ENCODE peak calls at places on chromosomes 13 and 19, in nine cellular contexts. H, B, K, W, T, P, V, X and S are unnamed samples.

GRCh38 chr13:44955421-44955820 is 33.9 kb downstream of the NUFIP1 start:
- DNase-seq in H (no peak), B (no peak), K (no peak), W (no peak), T (no peak), P (no peak), V (no peak), X (no peak), S (no peak)

GRCh38 chr19:1313695-1314613 is 28.3 kb downstream of the EFNA2 start:
- DNase-seq in H (no peak), B (no peak), K (no peak), W (no peak), T (no peak), P (no peak), V (no peak), X (no peak), S (no peak)

GRCh38 chr13:97366172-97366688 is 67.7 kb upstream of the RAP2A start:
- DNase-seq in H (no peak), B (no peak), K (no peak), W (no peak), T (no peak), P (no peak), V (no peak), X (no peak), S (no peak)

GRCh38 chr13:38753878-38754277 is 67.0 kb downstream of the FREM2 start:
- DNase-seq in H (no peak), B (peak), K (no peak), W (no peak), T (no peak), P (no peak), V (no peak), X (no peak), S (no peak)

GRCh38 chr19:35712910-35713845 is 4.6 kb upstream of the KMT2B start:
- DNase-seq in H (no peak), B (no peak), K (no peak), W (no peak), T (no peak), P (no peak), V (no peak), X (no peak), S (no peak)

GRCh38 chr19:18282788-18283141 is 1.3 kb upstream of the JUND start:
- DNase-seq in H (no peak), B (no peak), K (no peak), W (no peak), T (no peak), P (no peak), V (no peak), X (no peak), S (no peak)

GRCh38 chr13:59425211-59425721 is 738.5 kb downstream of the DIAPH3 start:
- DNase-seq in H (no peak), B (no peak), K (no peak), W (no peak), T (peak), P (no peak), V (peak), X (no peak), S (no peak)

GRCh38 chr13:99990045-99990977 is 8.7 kb downstream of the ZIC2 start:
- DNase-seq in H (no peak), B (no peak), K (no peak), W (no peak), T (no peak), P (no peak), V (no peak), X (no peak), S (no peak)

GRCh38 chr19:15436012-15436825 is 13.5 kb downstream of the WIZ start:
- DNase-seq in H (no peak), B (no peak), K (no peak), W (no peak), T (no peak), P (no peak), V (no peak), X (no peak), S (no peak)

GRCh38 chr13:27599845-27600553 is 20.3 kb downstream of the LNX2 start:
- DNase-seq in H (no peak), B (peak), K (peak), W (no peak), T (no peak), P (no peak), V (peak), X (no peak), S (peak)

GRCh38 chr19:6773323-6773931 is 919 bp downstream of the VAV1 start:
- DNase-seq in H (peak), B (no peak), K (no peak), W (no peak), T (no peak), P (no peak), V (no peak), X (no peak), S (no peak)

GRCh38 chr13:114143806-114144605 is 11.6 kb upstream of the RASA3 start:
- DNase-seq in H (no peak), B (no peak), K (no peak), W (no peak), T (no peak), P (no peak), V (no peak), X (no peak), S (no peak)

GRCh38 chr13:29573190-29573589 is 22.3 kb downstream of the SLC7A1 start:
- DNase-seq in H (no peak), B (no peak), K (no peak), W (no peak), T (no peak), P (no peak), V (no peak), X (no peak), S (no peak)

GRCh38 chr13:113513761-113514160 is 23.2 kb upstream of the DCUN1D2 start:
- DNase-seq in H (no peak), B (no peak), K (no peak), W (no peak), T (no peak), P (no peak), V (no peak), X (no peak), S (no peak)

GRCh38 chr19:55563261-55563690 is 17.4 kb downstream of the ZNF579 start:
- DNase-seq in H (peak), B (no peak), K (peak), W (no peak), T (no peak), P (no peak), V (no peak), X (no peak), S (no peak)

GRCh38 chr19:1173160-1173844 is 766 bp downstream of the SBNO2 start:
- DNase-seq in H (peak), B (no peak), K (no peak), W (no peak), T (no peak), P (no peak), V (no peak), X (no peak), S (no peak)

GRCh38 chr19:33532859-33533455 is 11.4 kb upstream of the PEPD start:
- DNase-seq in H (no peak), B (no peak), K (no peak), W (no peak), T (no peak), P (no peak), V (no peak), X (no peak), S (no peak)

GRCh38 chr13:76853481-76853880 is 32.7 kb downstream of the KCTD12 start:
- DNase-seq in H (no peak), B (peak), K (peak), W (no peak), T (no peak), P (no peak), V (no peak), X (no peak), S (peak)

GRCh38 chr19:29371766-29372415 is 153.9 kb upstream of the VSTM2B start:
- DNase-seq in H (no peak), B (no peak), K (no peak), W (no peak), T (no peak), P (no peak), V (no peak), X (no peak), S (no peak)